ENCODE peak calls at places on chromosomes 3 and 15, in seven cellular contexts. J, V, C, W, Z, P and O are unnamed samples.

GRCh38 chr15:34065261-34065660 is 26.3 kb upstream of the AVEN start:
- DNase-seq in W (no peak), V (no peak), Z (no peak), P (no peak), C (no peak), J (no peak), O (no peak)

GRCh38 chr15:63986185-63986680 is 60.1 kb downstream of the DAPK2 start:
- DNase-seq in W (no peak), P (no peak), C (no peak), Z (no peak), V (no peak), J (no peak), O (no peak)

GRCh38 chr15:67883228-67883773 is 43.5 kb upstream of the RNU6-1 start:
- DNase-seq in W (no peak), Z (no peak), J (no peak), V (no peak), P (no peak), C (no peak), O (no peak)

GRCh38 chr3:123283074-123283473 is 81.3 kb downstream of the SEC22A start:
- DNase-seq in J (no peak), C (no peak), Z (no peak), P (no peak), W (no peak), V (no peak), O (no peak)

GRCh38 chr3:184241447-184242296 is 7.1 kb downstream of the ALG3 start:
- DNase-seq in P (peak), W (no peak), J (no peak), C (no peak), Z (peak), V (peak), O (peak)

GRCh38 chr3:187738400-187739124 is 6.7 kb downstream of the BCL6 start:
- DNase-seq in W (peak), P (peak), C (peak), V (peak), J (peak), Z (peak), O (peak)

GRCh38 chr3:133825969-133826727 is 20.5 kb downstream of the SRPRB start:
- DNase-seq in W (no peak), Z (no peak), P (no peak), J (no peak), V (no peak), C (no peak), O (no peak)

GRCh38 chr3:15052335-15053242 is 12.5 kb downstream of the MRPS25 start:
- DNase-seq in J (no peak), V (no peak), W (no peak), Z (no peak), C (no peak), P (no peak), O (no peak)

GRCh38 chr3:124318014-124318413 is 326.1 kb upstream of the ROPN1 start:
- DNase-seq in W (no peak), Z (no peak), P (no peak), V (no peak), C (no peak), J (no peak), O (no peak)

GRCh38 chr3:242986-243706 is 46.6 kb downstream of the CHL1 start:
- DNase-seq in Z (peak), J (no peak), W (no peak), P (no peak), C (no peak), V (no peak), O (no peak)

GRCh38 chr15:27990411-27991338 is 108.4 kb downstream of the OCA2 start:
- DNase-seq in J (no peak), C (no peak), V (no peak), P (no peak), W (no peak), Z (no peak), O (no peak)

DNA sequence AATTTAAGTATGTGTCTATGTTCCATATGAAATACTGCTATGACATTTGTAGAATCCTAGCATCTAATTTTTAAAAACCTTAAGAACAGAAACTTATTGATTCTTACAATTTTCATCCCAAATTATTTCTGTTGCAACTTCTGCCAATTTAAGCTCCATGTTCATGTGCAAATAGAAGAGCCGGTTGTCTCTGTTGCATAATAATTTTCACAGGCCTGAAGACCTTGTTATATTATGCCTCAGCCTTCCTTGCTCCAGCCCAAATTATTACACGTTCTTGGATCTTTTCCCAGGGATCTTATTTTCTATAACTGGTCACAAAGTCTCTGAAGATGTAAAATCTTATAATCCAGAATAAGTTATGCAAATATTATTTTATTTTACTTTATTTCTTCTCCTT is 210.6 kb upstream of the DPH6 start:
- DNase-seq in V (no peak), J (no peak), W (no peak), C (no peak), Z (no peak), P (no peak), O (no peak)
- H3K4me3 ChIP-seq in V (no peak), J (no peak), W (no peak), C (no peak), Z (no peak), P (no peak), O (no peak)

GRCh38 chr3:156488771-156489170 is 66.1 kb downstream of the SSR3 start:
- DNase-seq in C (no peak), J (no peak), Z (no peak), W (no peak), P (no peak), V (no peak), O (no peak)

GRCh38 chr3:156483426-156483825 is 71.5 kb downstream of the SSR3 start:
- DNase-seq in P (no peak), V (no peak), J (peak), C (no peak), W (no peak), Z (peak), O (no peak)

GRCh38 chr3:156480949-156481348 is 74.0 kb downstream of the SSR3 start:
- DNase-seq in J (no peak), P (no peak), V (no peak), C (no peak), Z (no peak), W (no peak), O (no peak)

GRCh38 chr3:156483002-156483401 is 71.9 kb downstream of the SSR3 start:
- DNase-seq in J (no peak), V (no peak), Z (no peak), W (no peak), P (no peak), C (no peak), O (no peak)

GRCh38 chr3:156483961-156484787 is 70.7 kb downstream of the SSR3 start:
- DNase-seq in C (no peak), P (peak), Z (peak), J (peak), V (no peak), W (no peak), O (no peak)
- H3K4me3 ChIP-seq in C (no peak), P (no peak), Z (no peak), J (peak), V (no peak), W (no peak), O (no peak)

DNA sequence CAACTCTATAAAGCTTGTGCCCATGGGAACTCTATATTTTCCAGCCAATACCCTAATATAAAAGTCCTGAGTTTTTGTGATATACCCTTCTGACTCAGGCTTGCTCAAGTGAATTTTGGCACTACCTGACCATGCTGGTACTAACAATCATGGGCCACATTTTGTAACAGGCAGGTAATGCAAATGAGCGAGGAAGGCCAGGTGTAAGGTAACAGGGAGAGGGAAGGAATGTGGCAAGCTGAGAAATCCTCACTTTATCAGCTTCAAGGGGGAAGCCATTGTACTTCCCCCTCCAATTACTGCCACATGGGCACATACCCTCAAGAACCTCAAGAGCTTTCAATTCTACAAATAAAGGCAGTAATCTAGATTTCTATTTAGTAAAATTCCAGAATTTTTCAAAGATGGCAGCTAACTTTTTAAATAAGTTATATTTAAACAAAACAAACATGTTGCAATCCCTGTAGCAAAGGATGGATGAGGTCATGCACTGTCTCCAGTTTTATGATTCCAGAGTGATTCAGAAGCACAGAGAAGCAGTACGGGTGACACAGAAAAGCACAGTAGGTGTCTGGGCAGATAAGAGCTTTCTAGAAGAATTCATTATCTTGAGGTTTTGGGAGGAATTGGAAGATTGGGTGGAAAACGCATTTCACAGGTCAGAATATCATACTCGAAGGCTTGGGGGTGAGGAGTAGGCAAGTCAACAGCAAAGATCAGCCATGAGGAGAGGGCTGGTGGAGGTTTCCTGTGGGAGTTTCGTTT is 87.6 kb downstream of the FOXP1 start:
- DNase-seq in J (no peak), P (no peak), W (no peak), V (no peak), Z (peak), C (no peak), O (no peak)
- H3K4me3 ChIP-seq in J (peak), P (no peak), W (peak), V (no peak), Z (no peak), C (no peak), O (no peak)

DNA sequence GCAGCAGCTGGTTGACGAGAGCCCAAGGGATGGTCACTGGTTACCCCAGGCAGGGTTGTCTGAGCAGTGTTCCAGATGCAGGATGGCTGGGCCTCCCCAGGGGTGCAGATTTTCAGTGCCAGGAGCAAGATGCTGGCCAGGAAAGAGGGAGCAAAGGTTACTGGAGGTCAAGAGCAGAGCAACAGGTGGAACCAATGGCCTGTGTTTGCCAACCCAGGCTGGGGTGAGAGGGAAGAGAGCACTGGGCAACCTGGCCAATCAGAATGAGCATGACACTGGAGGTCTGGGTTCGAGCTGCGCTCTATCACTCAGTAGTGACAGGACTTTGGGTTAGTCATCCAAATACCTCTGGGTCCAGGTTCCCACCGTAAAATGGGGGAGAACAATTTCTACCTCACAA is 90.6 kb upstream of the TLE3 start:
- DNase-seq in C (no peak), V (no peak), Z (no peak), J (no peak), P (no peak), W (no peak), O (no peak)
- H3K4me3 ChIP-seq in C (no peak), V (no peak), Z (no peak), J (no peak), P (no peak), W (no peak), O (no peak)

DNA sequence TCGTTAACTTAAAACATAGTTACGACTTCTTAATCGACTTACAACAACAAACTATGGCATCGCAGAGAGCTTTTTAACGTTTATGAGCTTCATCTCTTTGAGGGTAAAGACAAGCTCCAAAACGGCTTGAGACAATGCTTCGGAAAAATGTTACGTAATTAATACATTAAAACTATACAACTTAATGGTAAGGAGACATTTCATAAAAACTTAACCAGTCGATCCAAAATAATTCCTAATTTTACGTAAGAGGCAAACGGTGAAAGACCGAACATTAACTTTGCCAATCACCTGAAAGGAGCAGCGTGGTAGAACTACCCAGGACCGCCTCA is 1.1 kb downstream of the NAA50 start:
- DNase-seq in C (no peak), P (no peak), Z (no peak), W (no peak), J (no peak), V (no peak), O (no peak)
- H3K4me3 ChIP-seq in C (peak), P (no peak), Z (peak), W (peak), J (peak), V (peak), O (peak)